ENCODE peak calls at places on chromosome 14, in five cellular contexts. Y is PC-3, M is HCT116, I is GM23338, Q is neural progenitor cell. G is an unnamed sample. For H3K79me2 and H4K20me1, the result is how much of the 10 kb centered on the place peaks cover.

GRCh38 chr14:68527329-68527851 is 265.5 kb downstream of the ZFP36L1 start:
- DNase-seq in Q (peak), I (no peak), M (no peak), Y (no peak), G (no peak)

GRCh38 chr14:80901813-80902212 is 39.7 kb downstream of the CEP128 start:
- DNase-seq in Y (no peak), M (no peak), Q (no peak), I (no peak), G (no peak)

GRCh38 chr14:81416233-81416927 is 16.3 kb upstream of the STON2 start:
- DNase-seq in I (no peak), M (no peak), Q (no peak), Y (no peak), G (no peak)

GRCh38 chr14:75147423-75148071 is 20.7 kb upstream of the NEK9 start:
- DNase-seq in I (peak), Y (no peak), M (no peak), Q (peak), G (peak)

GRCh38 chr14:33946679-33947078 is 4.2 kb downstream of the EGLN3 start:
- DNase-seq in Y (no peak), Q (no peak), I (no peak), M (no peak), G (no peak)

GRCh38 chr14:100587763-100588411 is 670 bp upstream of the BEGAIN start:
- DNase-seq in Q (no peak), M (no peak), I (no peak), Y (no peak), G (no peak)

GRCh38 chr14:77909911-77910310 is 110.0 kb downstream of the ADCK1 start:
- DNase-seq in Y (no peak), Q (no peak), M (no peak), I (no peak), G (no peak)

GRCh38 chr14:78673845-78674244 is 503.7 kb downstream of the NRXN3 start:
- DNase-seq in Y (no peak), M (no peak), Q (peak), I (no peak), G (no peak)

GRCh38 chr14:75426332-75427125 is 1.3 kb upstream of the JDP2 start:
- DNase-seq in Y (no peak), M (no peak), Q (no peak), I (no peak), G (no peak)

GRCh38 chr14:103158688-103159087 is 35.4 kb downstream of the TNFAIP2 start:
- DNase-seq in Y (peak), I (no peak), M (no peak), Q (no peak), G (no peak)

GRCh38 chr14:88868558-88869159 is 44.2 kb downstream of the TTC8 start:
- DNase-seq in Y (peak), M (peak), Q (no peak), I (peak), G (peak)

GRCh38 chr14:86038401-86038985 is 508.5 kb downstream of the FLRT2 start:
- DNase-seq in I (peak), Y (peak), M (no peak), Q (peak), G (peak)

GRCh38 chr14:84225243-84225642 is 1304.7 kb upstream of the FLRT2 start:
- DNase-seq in M (no peak), Y (no peak), I (no peak), Q (no peak), G (peak)

GRCh38 chr14:71698698-71699097 is 233.5 kb upstream of the RGS6 start:
- DNase-seq in I (no peak), Y (no peak), Q (no peak), M (no peak), G (no peak)

GRCh38 chr14:36519431-36520321 is at the start of gene NKX2-1:
- DNase-seq in Y (no peak), M (no peak), Q (peak), I (peak), G (no peak)

GRCh38 chr14:94522115-94522724 is 13.0 kb upstream of the SERPINA12 start:
- DNase-seq in M (no peak), Q (no peak), Y (no peak), I (no peak), G (no peak)

GRCh38 chr14:28243600-28243999 is 523.0 kb upstream of the FOXG1 start:
- DNase-seq in Y (peak), I (peak), M (no peak), Q (peak), G (no peak)

GRCh38 chr14:83958359-83958758 is 1571.6 kb upstream of the FLRT2 start:
- DNase-seq in I (no peak), M (no peak), Q (no peak), Y (peak), G (no peak)

GRCh38 chr14:58777541-58777979 is 139.8 kb downstream of the DACT1 start:
- DNase-seq in M (no peak), Y (no peak), I (no peak), Q (peak), G (no peak)

GRCh38 chr14:65332141-65332871 is 80.2 kb upstream of the FUT8 start:
- DNase-seq in M (no peak), Y (peak), Q (no peak), I (no peak), G (no peak)

GRCh38 chr14:66444271-66444987 is 41.7 kb upstream of the CCDC196 start:
- DNase-seq in Q (no peak), I (no peak), M (no peak), Y (no peak), G (no peak)

GRCh38 chr14:99260116-99260515 is 11.9 kb downstream of the BCL11B start:
- DNase-seq in Y (no peak), Q (no peak), M (no peak), I (no peak), G (no peak)

GRCh38 chr14:99259327-99259726 is 12.7 kb downstream of the BCL11B start:
- DNase-seq in I (no peak), Y (no peak), M (no peak), Q (no peak), G (no peak)

GRCh38 chr14:99258884-99259283 is 13.1 kb downstream of the BCL11B start:
- DNase-seq in Q (no peak), Y (no peak), I (no peak), M (no peak), G (no peak)

GRCh38 chr14:99261916-99262787 is 9.8 kb downstream of the BCL11B start:
- DNase-seq in Y (no peak), I (peak), Q (no peak), M (no peak), G (no peak)

DNA sequence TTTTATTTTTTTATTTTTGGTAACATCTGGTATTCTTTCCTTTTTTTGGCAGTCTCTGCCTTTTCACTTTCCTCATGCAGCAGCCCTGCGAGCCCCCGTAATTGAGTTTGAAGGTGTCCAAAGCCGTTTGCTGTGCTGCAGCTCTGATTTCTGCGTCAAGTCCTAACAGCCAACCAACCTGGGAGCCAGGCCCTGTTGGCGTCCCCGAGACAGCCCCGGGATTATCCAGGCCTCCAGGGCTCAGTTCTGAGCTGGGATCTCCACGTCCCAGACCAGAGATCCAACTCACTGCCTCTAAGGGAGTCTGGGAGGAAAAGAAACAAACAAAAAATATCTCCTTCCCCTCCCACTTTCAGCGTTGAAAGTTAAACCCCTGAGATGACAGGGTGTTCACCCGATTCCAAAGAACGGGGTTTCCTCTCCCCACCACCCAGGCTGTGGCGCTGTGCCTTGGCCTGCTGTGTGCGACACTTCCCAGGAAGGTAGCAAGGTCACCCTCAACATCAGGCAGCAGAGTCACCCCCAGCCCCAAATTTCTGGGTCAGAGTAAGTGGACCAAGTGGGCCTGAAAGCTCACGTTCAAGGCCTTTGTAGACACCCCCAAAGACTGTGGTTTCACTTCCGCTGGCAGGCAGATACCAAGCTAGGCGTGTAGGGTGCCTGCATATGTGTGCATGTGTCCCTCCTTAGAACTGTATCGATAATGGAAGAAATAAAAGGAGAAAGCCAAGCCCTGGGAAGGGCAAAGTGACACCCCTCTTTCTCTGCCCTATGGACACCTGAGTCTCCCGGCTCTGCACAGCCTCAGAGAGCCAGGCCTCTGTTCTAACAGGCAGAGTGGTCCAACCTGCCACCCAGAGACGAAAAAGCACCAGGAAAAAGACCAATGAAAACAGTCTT is 11.1 kb downstream of the BCL11B start:
- DNase-seq in Y (no peak), M (no peak), Q (peak), I (no peak), G (no peak)
- H3K79me2 ChIP-seq in Y (under half), M (under half), Q (under half), I (half or more), G (under half)

GRCh38 chr14:22976620-22977433 is 5.5 kb downstream of the AJUBA start:
- DNase-seq in M (no peak), Y (peak), I (peak), Q (no peak), G (peak)
- H4K20me1 ChIP-seq in M (under half), Y (under half), I (under half), Q (half or more), G (under half)

DNA sequence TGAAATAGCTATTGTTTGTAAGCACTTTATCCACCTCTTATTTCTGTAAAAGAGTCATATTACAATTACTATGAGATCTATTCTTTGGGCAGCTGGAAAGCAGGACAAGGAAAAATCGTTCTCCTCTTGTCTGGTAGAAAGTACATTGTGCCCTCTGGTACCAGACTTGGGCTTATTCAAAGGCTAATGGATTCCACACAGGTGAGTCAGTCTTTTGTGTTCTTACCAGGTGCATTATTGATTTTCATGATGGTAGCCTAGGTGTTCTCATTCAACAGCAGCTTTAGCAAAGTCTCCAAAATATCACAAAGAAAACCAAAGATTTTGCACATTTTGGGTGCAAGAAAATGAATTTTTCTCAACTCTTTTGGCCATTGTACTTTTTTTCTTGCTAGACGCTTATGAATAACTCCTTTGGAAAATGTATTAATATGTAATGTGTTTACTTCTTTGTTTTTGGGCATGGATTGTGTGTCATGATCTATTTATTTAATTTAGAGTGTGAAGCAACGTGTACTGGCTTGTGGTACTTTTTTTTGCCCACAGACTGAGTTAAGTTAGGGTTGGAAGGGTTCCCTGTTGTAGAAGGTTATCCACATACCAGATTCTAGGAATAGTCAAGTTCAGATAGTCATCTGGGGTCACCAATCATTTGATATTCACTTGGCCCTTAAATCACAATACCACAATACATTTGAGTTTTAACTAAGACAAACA is 26.2 kb downstream of the MNAT1 start:
- DNase-seq in Y (peak), I (peak), Q (no peak), M (peak), G (peak)
- H3K79me2 ChIP-seq in Y (half or more), I (half or more), Q (half or more), M (half or more), G (half or more)

DNA sequence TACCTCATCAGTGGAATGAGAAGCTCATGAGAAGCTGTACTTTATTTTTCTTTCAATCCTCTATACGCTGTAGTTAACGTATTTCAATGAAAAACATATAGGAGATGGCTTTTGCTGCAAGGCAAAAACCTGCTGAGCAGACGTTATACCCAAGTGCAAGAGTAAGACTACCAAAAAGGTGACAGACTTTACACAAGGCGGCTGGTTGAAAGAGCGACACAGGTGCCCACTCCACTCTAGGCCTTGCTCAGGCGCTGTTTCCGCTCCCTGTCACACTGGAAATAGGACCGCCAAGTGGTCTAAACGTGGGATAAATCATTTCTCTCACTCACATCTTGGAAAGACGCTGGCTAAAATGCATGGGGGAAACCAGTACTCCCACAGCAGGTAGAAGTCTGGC is 54.5 kb downstream of the PPP2R5C start:
- DNase-seq in Y (no peak), I (no peak), Q (no peak), M (no peak), G (no peak)
- H4K20me1 ChIP-seq in Y (under half), I (under half), Q (half or more), M (under half), G (half or more)

DNA sequence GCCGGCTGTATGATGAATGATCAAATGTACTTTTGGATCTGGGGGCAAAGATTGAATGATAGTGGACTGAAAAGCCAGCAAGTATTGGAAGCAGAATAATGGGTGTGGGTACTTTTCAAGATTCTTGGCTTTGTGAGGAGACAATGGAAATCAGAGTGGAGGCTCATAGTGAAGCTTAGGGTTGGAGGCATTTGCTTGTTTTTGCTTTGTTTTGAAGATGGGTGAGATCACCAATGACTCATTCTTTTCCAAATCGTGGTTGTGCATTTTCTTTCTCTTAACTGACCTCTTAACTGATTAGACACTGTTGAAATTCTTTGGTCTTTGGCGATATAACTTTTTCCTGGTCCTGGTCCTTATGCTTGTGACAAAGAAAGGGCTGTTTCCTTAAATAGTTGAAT is 54.4 kb downstream of the PELI2 start:
- DNase-seq in M (no peak), I (no peak), Y (peak), Q (no peak), G (no peak)
- H3K79me2 ChIP-seq in M (under half), I (half or more), Y (under half), Q (half or more), G (under half)

DNA sequence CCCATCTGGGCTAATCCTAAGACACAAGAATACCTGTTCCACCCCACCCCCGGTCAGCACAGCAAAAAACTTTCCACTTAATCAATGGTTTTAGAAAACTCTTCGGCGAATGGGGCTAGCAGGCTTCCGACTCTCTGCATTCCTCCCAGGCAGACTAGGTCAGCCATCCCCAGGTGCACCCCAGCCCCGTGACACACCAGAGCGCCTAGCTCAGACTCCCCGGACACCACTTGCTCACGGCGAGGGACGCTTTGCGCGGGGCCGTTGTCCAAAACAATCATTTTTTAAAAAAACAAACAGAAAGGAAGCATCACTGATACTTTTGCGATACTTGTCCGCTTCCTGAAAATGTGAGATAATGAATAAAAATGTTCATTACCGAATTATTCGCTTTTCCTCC is 73.3 kb downstream of the BCL11B start:
- DNase-seq in I (peak), M (no peak), Y (no peak), Q (no peak), G (no peak)
- H4K20me1 ChIP-seq in I (under half), M (under half), Y (under half), Q (under half), G (under half)

G was measured in hepatocyte.